ENCODE peak calls at places on chromosomes 3 and 15, in nine cellular contexts. One of them, this sample, is unnamed.

GRCh38 chr3:87173776-87174175 is 53.3 kb upstream of the CHMP2B start:
- DNase-seq in pancreas: no peak
- DNase-seq in A549: no peak
- DNase-seq in neural progenitor cell: no peak
- DNase-seq in BJ: no peak
- DNase-seq in astrocyte of the spinal cord: no peak
- DNase-seq in fibroblast of mammary gland: no peak
- DNase-seq in suprapubic skin: no peak
- DNase-seq in A673: peak
- DNase-seq in this sample: no peak

GRCh38 chr3:188900421-188900941 is 271.3 kb upstream of the TPRG1 start:
- DNase-seq in pancreas: no peak
- DNase-seq in A549: peak
- DNase-seq in neural progenitor cell: no peak
- DNase-seq in BJ: peak
- DNase-seq in astrocyte of the spinal cord: peak
- DNase-seq in fibroblast of mammary gland: peak
- DNase-seq in suprapubic skin: no peak
- DNase-seq in A673: peak
- DNase-seq in this sample: peak

GRCh38 chr3:124829819-124830554 is 57.2 kb downstream of the ITGB5 start:
- DNase-seq in pancreas: no peak
- DNase-seq in A549: no peak
- DNase-seq in neural progenitor cell: no peak
- DNase-seq in BJ: no peak
- DNase-seq in astrocyte of the spinal cord: no peak
- DNase-seq in fibroblast of mammary gland: peak
- DNase-seq in suprapubic skin: no peak
- DNase-seq in A673: no peak
- DNase-seq in this sample: no peak

GRCh38 chr3:133540896-133541674 is 32.4 kb upstream of the CDV3 start:
- DNase-seq in pancreas: peak
- DNase-seq in A549: peak
- DNase-seq in neural progenitor cell: no peak
- DNase-seq in BJ: no peak
- DNase-seq in astrocyte of the spinal cord: peak
- DNase-seq in fibroblast of mammary gland: peak
- DNase-seq in suprapubic skin: no peak
- DNase-seq in A673: peak
- DNase-seq in this sample: peak

GRCh38 chr3:32421991-32422859 is 30.6 kb downstream of the CMTM7 start:
- DNase-seq in pancreas: peak
- DNase-seq in A549: peak
- DNase-seq in neural progenitor cell: no peak
- DNase-seq in BJ: peak
- DNase-seq in astrocyte of the spinal cord: peak
- DNase-seq in fibroblast of mammary gland: peak
- DNase-seq in suprapubic skin: peak
- DNase-seq in A673: peak
- DNase-seq in this sample: peak

GRCh38 chr3:107271787-107272387 is 105.4 kb upstream of the CCDC54 start:
- DNase-seq in pancreas: no peak
- DNase-seq in A549: peak
- DNase-seq in neural progenitor cell: peak
- DNase-seq in BJ: no peak
- DNase-seq in astrocyte of the spinal cord: peak
- DNase-seq in fibroblast of mammary gland: peak
- DNase-seq in suprapubic skin: no peak
- DNase-seq in A673: peak
- DNase-seq in this sample: peak

GRCh38 chr15:74040115-74040850 is 42.1 kb downstream of the GOLGA6A start:
- DNase-seq in pancreas: no peak
- DNase-seq in A549: peak
- DNase-seq in neural progenitor cell: peak
- DNase-seq in BJ: peak
- DNase-seq in astrocyte of the spinal cord: peak
- DNase-seq in fibroblast of mammary gland: peak
- DNase-seq in suprapubic skin: no peak
- DNase-seq in A673: peak
- DNase-seq in this sample: peak

GRCh38 chr3:53795176-53795575 is 51.0 kb downstream of the CHDH start:
- DNase-seq in pancreas: no peak
- DNase-seq in A549: no peak
- DNase-seq in neural progenitor cell: no peak
- DNase-seq in BJ: no peak
- DNase-seq in astrocyte of the spinal cord: no peak
- DNase-seq in fibroblast of mammary gland: no peak
- DNase-seq in suprapubic skin: no peak
- DNase-seq in A673: no peak
- DNase-seq in this sample: peak

GRCh38 chr15:63986751-63987341 is 59.4 kb downstream of the DAPK2 start:
- DNase-seq in pancreas: no peak
- DNase-seq in A549: no peak
- DNase-seq in neural progenitor cell: no peak
- DNase-seq in BJ: no peak
- DNase-seq in astrocyte of the spinal cord: no peak
- DNase-seq in fibroblast of mammary gland: no peak
- DNase-seq in suprapubic skin: no peak
- DNase-seq in A673: no peak
- DNase-seq in this sample: peak

GRCh38 chr3:11543141-11543947 is 100.4 kb downstream of the VGLL4 start:
- DNase-seq in pancreas: no peak
- DNase-seq in A549: no peak
- DNase-seq in neural progenitor cell: no peak
- DNase-seq in BJ: no peak
- DNase-seq in astrocyte of the spinal cord: no peak
- DNase-seq in fibroblast of mammary gland: no peak
- DNase-seq in suprapubic skin: no peak
- DNase-seq in A673: no peak
- DNase-seq in this sample: no peak

GRCh38 chr15:101170568-101171350 is 81.1 kb downstream of the CHSY1 start:
- DNase-seq in pancreas: no peak
- DNase-seq in A549: no peak
- DNase-seq in neural progenitor cell: no peak
- DNase-seq in BJ: no peak
- DNase-seq in astrocyte of the spinal cord: peak
- DNase-seq in fibroblast of mammary gland: peak
- DNase-seq in suprapubic skin: peak
- DNase-seq in A673: no peak
- DNase-seq in this sample: peak

GRCh38 chr15:56460046-56460445 is 4.9 kb downstream of the MNS1 start:
- DNase-seq in pancreas: no peak
- DNase-seq in A549: no peak
- DNase-seq in neural progenitor cell: no peak
- DNase-seq in BJ: no peak
- DNase-seq in astrocyte of the spinal cord: no peak
- DNase-seq in fibroblast of mammary gland: no peak
- DNase-seq in suprapubic skin: no peak
- DNase-seq in A673: peak
- DNase-seq in this sample: no peak

GRCh38 chr3:108293858-108294257 is 2.5 kb upstream of the HHLA2 start:
- DNase-seq in pancreas: no peak
- DNase-seq in A549: no peak
- DNase-seq in neural progenitor cell: no peak
- DNase-seq in BJ: no peak
- DNase-seq in astrocyte of the spinal cord: no peak
- DNase-seq in fibroblast of mammary gland: no peak
- DNase-seq in suprapubic skin: no peak
- DNase-seq in A673: no peak
- DNase-seq in this sample: no peak

GRCh38 chr15:80890341-80890972 is 99.2 kb downstream of the MESD start:
- DNase-seq in pancreas: no peak
- DNase-seq in A549: no peak
- DNase-seq in neural progenitor cell: no peak
- DNase-seq in BJ: no peak
- DNase-seq in astrocyte of the spinal cord: peak
- DNase-seq in fibroblast of mammary gland: peak
- DNase-seq in suprapubic skin: no peak
- DNase-seq in A673: no peak
- DNase-seq in this sample: no peak

GRCh38 chr15:90031231-90031791 is 30.2 kb downstream of the ZNF710 start:
- DNase-seq in pancreas: no peak
- DNase-seq in A549: no peak
- DNase-seq in neural progenitor cell: no peak
- DNase-seq in BJ: no peak
- DNase-seq in astrocyte of the spinal cord: peak
- DNase-seq in fibroblast of mammary gland: peak
- DNase-seq in suprapubic skin: no peak
- DNase-seq in A673: peak
- DNase-seq in this sample: peak

GRCh38 chr3:104561324-104561723 is 805.4 kb upstream of the ALCAM start:
- DNase-seq in pancreas: no peak
- DNase-seq in A549: no peak
- DNase-seq in neural progenitor cell: no peak
- DNase-seq in BJ: no peak
- DNase-seq in astrocyte of the spinal cord: no peak
- DNase-seq in fibroblast of mammary gland: no peak
- DNase-seq in suprapubic skin: no peak
- DNase-seq in A673: no peak
- DNase-seq in this sample: no peak

GRCh38 chr15:25670025-25670554 is 193.0 kb downstream of the ATP10A start:
- DNase-seq in pancreas: peak
- DNase-seq in A549: peak
- DNase-seq in neural progenitor cell: peak
- DNase-seq in BJ: peak
- DNase-seq in astrocyte of the spinal cord: peak
- DNase-seq in fibroblast of mammary gland: peak
- DNase-seq in suprapubic skin: no peak
- DNase-seq in A673: peak
- DNase-seq in this sample: no peak

GRCh38 chr3:38297947-38298711 is 16.0 kb downstream of the SLC22A14 start:
- DNase-seq in pancreas: no peak
- DNase-seq in A549: peak
- DNase-seq in neural progenitor cell: no peak
- DNase-seq in BJ: no peak
- DNase-seq in astrocyte of the spinal cord: peak
- DNase-seq in fibroblast of mammary gland: peak
- DNase-seq in suprapubic skin: no peak
- DNase-seq in A673: peak
- DNase-seq in this sample: peak

GRCh38 chr3:114551770-114552526 is 258.1 kb downstream of the TIGIT start:
- DNase-seq in pancreas: no peak
- DNase-seq in A549: peak
- DNase-seq in neural progenitor cell: no peak
- DNase-seq in BJ: peak
- DNase-seq in astrocyte of the spinal cord: peak
- DNase-seq in fibroblast of mammary gland: peak
- DNase-seq in suprapubic skin: no peak
- DNase-seq in A673: peak
- DNase-seq in this sample: peak

GRCh38 chr3:172519740-172520139 is 3.5 kb downstream of the TNFSF10 start:
- DNase-seq in pancreas: no peak
- DNase-seq in A549: no peak
- DNase-seq in neural progenitor cell: no peak
- DNase-seq in BJ: no peak
- DNase-seq in astrocyte of the spinal cord: no peak
- DNase-seq in fibroblast of mammary gland: no peak
- DNase-seq in suprapubic skin: no peak
- DNase-seq in A673: no peak
- DNase-seq in this sample: peak
- H3K4me3 ChIP-seq in pancreas: peak
- H3K4me3 ChIP-seq in A549: no peak
- H3K4me3 ChIP-seq in neural progenitor cell: no peak
- H3K4me3 ChIP-seq in BJ: no peak
- H3K4me3 ChIP-seq in astrocyte of the spinal cord: no peak
- H3K4me3 ChIP-seq in fibroblast of mammary gland: no peak
- H3K4me3 ChIP-seq in suprapubic skin: peak
- H3K4me3 ChIP-seq in A673: no peak
- H3K4me3 ChIP-seq in this sample: peak

GRCh38 chr3:153753035-153753434 is 368.2 kb upstream of the ARHGEF26 start:
- DNase-seq in pancreas: no peak
- DNase-seq in A549: no peak
- DNase-seq in neural progenitor cell: no peak
- DNase-seq in BJ: no peak
- DNase-seq in astrocyte of the spinal cord: no peak
- DNase-seq in fibroblast of mammary gland: no peak
- DNase-seq in suprapubic skin: no peak
- DNase-seq in A673: no peak
- DNase-seq in this sample: no peak
- TF ChIP-seq CTCF in pancreas: no peak
- TF ChIP-seq CTCF in A549: no peak
- TF ChIP-seq CTCF in neural progenitor cell: no peak
- TF ChIP-seq CTCF in BJ: no peak
- TF ChIP-seq CTCF in astrocyte of the spinal cord: no peak
- TF ChIP-seq CTCF in fibroblast of mammary gland: no peak
- TF ChIP-seq CTCF in suprapubic skin: no peak
- TF ChIP-seq CTCF in A673: no peak
- TF ChIP-seq CTCF in this sample: no peak

GRCh38 chr3:151394611-151395010 is 10.1 kb upstream of the P2RY12 start:
- DNase-seq in pancreas: no peak
- DNase-seq in A549: no peak
- DNase-seq in neural progenitor cell: no peak
- DNase-seq in BJ: no peak
- DNase-seq in astrocyte of the spinal cord: no peak
- DNase-seq in fibroblast of mammary gland: no peak
- DNase-seq in suprapubic skin: no peak
- DNase-seq in A673: no peak
- DNase-seq in this sample: peak
- H3K4me3 ChIP-seq in pancreas: no peak
- H3K4me3 ChIP-seq in A549: no peak
- H3K4me3 ChIP-seq in neural progenitor cell: no peak
- H3K4me3 ChIP-seq in BJ: no peak
- H3K4me3 ChIP-seq in astrocyte of the spinal cord: no peak
- H3K4me3 ChIP-seq in fibroblast of mammary gland: no peak
- H3K4me3 ChIP-seq in suprapubic skin: no peak
- H3K4me3 ChIP-seq in A673: no peak
- H3K4me3 ChIP-seq in this sample: no peak

GRCh38 chr3:101131767-101132166 is 138.5 kb upstream of the ABI3BP start:
- DNase-seq in pancreas: no peak
- DNase-seq in A549: peak
- DNase-seq in neural progenitor cell: no peak
- DNase-seq in BJ: no peak
- DNase-seq in astrocyte of the spinal cord: no peak
- DNase-seq in fibroblast of mammary gland: no peak
- DNase-seq in suprapubic skin: no peak
- DNase-seq in A673: peak
- DNase-seq in this sample: no peak
- TF ChIP-seq CTCF in pancreas: no peak
- TF ChIP-seq CTCF in A549: no peak
- TF ChIP-seq CTCF in neural progenitor cell: peak
- TF ChIP-seq CTCF in BJ: no peak
- TF ChIP-seq CTCF in astrocyte of the spinal cord: no peak
- TF ChIP-seq CTCF in fibroblast of mammary gland: no peak
- TF ChIP-seq CTCF in suprapubic skin: no peak
- TF ChIP-seq CTCF in A673: peak
- TF ChIP-seq CTCF in this sample: no peak

GRCh38 chr3:160562952-160563351 is 2.4 kb downstream of the KPNA4 start:
- DNase-seq in pancreas: no peak
- DNase-seq in A549: no peak
- DNase-seq in neural progenitor cell: no peak
- DNase-seq in BJ: no peak
- DNase-seq in astrocyte of the spinal cord: no peak
- DNase-seq in fibroblast of mammary gland: no peak
- DNase-seq in suprapubic skin: no peak
- DNase-seq in A673: no peak
- DNase-seq in this sample: no peak
- H3K4me3 ChIP-seq in pancreas: peak
- H3K4me3 ChIP-seq in A549: peak
- H3K4me3 ChIP-seq in neural progenitor cell: peak
- H3K4me3 ChIP-seq in BJ: peak
- H3K4me3 ChIP-seq in astrocyte of the spinal cord: no peak
- H3K4me3 ChIP-seq in fibroblast of mammary gland: peak
- H3K4me3 ChIP-seq in suprapubic skin: no peak
- H3K4me3 ChIP-seq in A673: peak
- H3K4me3 ChIP-seq in this sample: peak

GRCh38 chr3:194339356-194339755 is 11.8 kb downstream of the CPN2 start:
- DNase-seq in pancreas: no peak
- DNase-seq in A549: no peak
- DNase-seq in neural progenitor cell: peak
- DNase-seq in BJ: no peak
- DNase-seq in astrocyte of the spinal cord: no peak
- DNase-seq in fibroblast of mammary gland: no peak
- DNase-seq in suprapubic skin: no peak
- DNase-seq in A673: no peak
- DNase-seq in this sample: no peak
- TF ChIP-seq CTCF in pancreas: no peak
- TF ChIP-seq CTCF in A549: no peak
- TF ChIP-seq CTCF in neural progenitor cell: peak
- TF ChIP-seq CTCF in BJ: peak
- TF ChIP-seq CTCF in astrocyte of the spinal cord: peak
- TF ChIP-seq CTCF in fibroblast of mammary gland: no peak
- TF ChIP-seq CTCF in suprapubic skin: no peak
- TF ChIP-seq CTCF in A673: peak
- TF ChIP-seq CTCF in this sample: peak

This sample was measured in epithelial cell of esophagus.